ENCODE peak calls at places on chromosomes 4 and X, in five cellular contexts. O is adipocyte; L is CD4-positive, alpha-beta memory T cell; H is colonic mucosa; W is CD4-positive, alpha-beta T cell. B is an unnamed sample. For H3K9me3, the result is how much of the 10 kb centered on the place peaks cover.

GRCh38 chr4:60562353-60562752 is 637.8 kb upstream of the ADGRL3 start:
- DNase-seq in H (no peak), O (no peak), L (no peak), W (no peak), B (no peak)

GRCh38 chr4:68074397-68074796 is 55.3 kb downstream of the TMPRSS11F start:
- DNase-seq in O (peak), W (no peak), L (no peak), H (no peak), B (no peak)

GRCh38 chrX:119574394-119575266 is at the start of gene UBE2A:
- DNase-seq in L (peak), W (peak), O (peak), H (peak), B (peak)

GRCh38 chrX:13110427-13111324 is 66.3 kb upstream of the FAM9C start:
- DNase-seq in L (peak), O (peak), H (peak), W (no peak), B (no peak)

GRCh38 chr4:2833671-2834000 is 10.0 kb upstream of the ADD1 start:
- DNase-seq in H (no peak), L (no peak), O (no peak), W (no peak), B (no peak)

GRCh38 chr4:54384563-54384962 is 155.5 kb downstream of the PDGFRA start:
- DNase-seq in W (no peak), H (peak), L (no peak), O (peak), B (no peak)

GRCh38 chr4:73885570-73886230 is 16.5 kb downstream of the CXCL1 start:
- DNase-seq in W (no peak), H (peak), L (no peak), O (no peak), B (no peak)

GRCh38 chrX:155966876-155967275 is 30.6 kb upstream of the IL9R start:
- DNase-seq in O (peak), W (no peak), H (no peak), L (peak), B (no peak)

GRCh38 chr4:21948347-21949072 is at the start of gene KCNIP4:
- DNase-seq in W (no peak), O (peak), H (no peak), L (peak), B (no peak)

GRCh38 chrX:68681443-68681941 is 34.0 kb downstream of the STARD8 start:
- DNase-seq in W (no peak), O (no peak), H (no peak), L (no peak), B (no peak)

GRCh38 chrX:106263817-106264216 is 95.7 kb downstream of the PWWP3B start:
- DNase-seq in L (no peak), W (no peak), O (no peak), H (no peak), B (no peak)

GRCh38 chr4:10117424-10118354 is 1.1 kb upstream of the WDR1 start:
- DNase-seq in H (peak), O (no peak), L (peak), W (peak), B (peak)

GRCh38 chr4:3204021-3204431 is 44.9 kb upstream of the MSANTD1 start:
- DNase-seq in O (peak), H (no peak), L (no peak), W (no peak), B (no peak)

DNA sequence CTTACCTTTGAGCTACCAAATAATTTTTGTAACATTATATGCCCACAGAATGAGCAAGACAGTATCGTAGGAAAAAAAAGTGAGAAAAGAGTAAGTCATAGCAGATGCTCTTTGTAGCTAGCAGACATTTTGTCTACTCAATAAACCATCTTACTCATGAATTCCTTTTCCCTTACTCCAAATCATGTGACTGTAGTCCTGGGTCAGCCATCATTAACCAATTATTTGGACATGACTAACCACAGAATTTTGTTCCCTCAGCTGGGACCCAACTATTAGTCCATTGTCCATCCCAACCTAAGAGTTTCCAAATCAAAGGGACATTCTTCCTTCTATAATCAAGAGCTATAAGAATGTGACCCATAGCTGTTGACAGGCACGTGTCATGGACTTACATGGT is 11.4 kb downstream of the UBE2D3 start:
- DNase-seq in H (no peak), L (no peak), O (peak), W (no peak), B (no peak)
- H3K9me3 ChIP-seq in H (under half), L (under half), O (under half), W (under half), B (under half)

GRCh38 chrX:39996561-39996960 is 101.2 kb downstream of the BCOR start:
- DNase-seq in W (no peak), O (no peak), L (no peak), H (no peak), B (no peak)
- H3K9me3 ChIP-seq in W (under half), O (under half), L (under half), H (under half), B (under half)

GRCh38 chr4:128338634-128339355 is 51.2 kb upstream of the PGRMC2 start:
- DNase-seq in H (no peak), W (no peak), L (no peak), O (peak), B (no peak)
- H3K9me3 ChIP-seq in H (under half), W (under half), L (under half), O (under half), B (under half)

GRCh38 chrX:104428231-104428630 is 137.8 kb upstream of the IL1RAPL2 start:
- DNase-seq in O (no peak), H (no peak), W (no peak), L (no peak), B (no peak)
- H3K9me3 ChIP-seq in O (under half), H (under half), W (under half), L (under half), B (under half)

DNA sequence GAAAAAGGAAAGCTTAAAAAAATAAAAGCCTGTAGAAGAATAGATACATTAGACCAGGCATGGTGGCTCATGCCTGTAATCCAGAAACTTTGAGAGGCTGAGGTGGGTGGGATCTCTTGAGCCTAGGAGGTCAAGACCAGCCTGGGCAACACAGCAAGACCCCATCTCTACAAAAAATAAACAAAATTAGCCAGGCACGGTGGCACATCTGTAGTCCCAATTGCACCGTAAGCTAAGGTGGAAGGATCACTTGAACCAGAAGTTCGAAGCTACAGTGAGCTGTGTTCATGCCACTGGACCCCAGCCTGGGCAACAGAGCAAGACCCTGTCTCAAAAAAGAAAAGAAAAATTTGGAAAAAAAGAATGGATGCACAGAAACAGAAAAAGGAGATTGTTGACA is 149.4 kb downstream of the APBB2 start:
- DNase-seq in O (no peak), W (no peak), H (no peak), L (no peak), B (no peak)
- H3K9me3 ChIP-seq in O (under half), W (under half), H (under half), L (under half), B (under half)

GRCh38 chr4:153661915-153662314 is 22.2 kb upstream of the TLR2 start:
- DNase-seq in O (no peak), H (no peak), L (no peak), W (no peak), B (no peak)

GRCh38 chr4:153668647-153669046 is 15.4 kb upstream of the TLR2 start:
- DNase-seq in O (no peak), W (no peak), L (no peak), H (no peak), B (no peak)

GRCh38 chr4:153661215-153661822 is 22.8 kb upstream of the TLR2 start:
- DNase-seq in H (no peak), L (no peak), O (peak), W (no peak), B (no peak)

GRCh38 chr4:153663667-153664066 is 20.4 kb upstream of the TLR2 start:
- DNase-seq in O (no peak), H (no peak), W (no peak), L (no peak), B (no peak)
- H3K9me3 ChIP-seq in O (under half), H (under half), W (under half), L (under half), B (under half)

GRCh38 chrX:136061302-136061701 is 76.1 kb downstream of the SLC9A6 start:
- DNase-seq in L (no peak), W (no peak), H (no peak), O (no peak), B (no peak)
- H3K9me3 ChIP-seq in L (under half), W (under half), H (under half), O (under half), B (under half)